ENCODE peak calls at places on chromosome 12, in ten cellular contexts. R is right cardiac atrium, U is fibroblast of lung, I is neural progenitor cell, H is adrenal gland, A is AG04450, C is H9, D is IMR-90, P is testis, O is body of pancreas. M is an unnamed sample.

GRCh38 chr12:54734196-54734950 is 86.2 kb upstream of the DCD start:
- DNase-seq in R (peak; percentile 28), U (no peak), I (no peak), H (no peak), A (no peak), C (no peak), D (no peak), P (no peak), O (peak; percentile 65), M (no peak)

GRCh38 chr12:77847665-77848431 is 17.2 kb downstream of the NAV3 start:
- DNase-seq in R (no peak), U (peak; percentile 85), I (no peak), H (no peak), A (peak; percentile 53), C (no peak), D (peak; percentile 82), P (no peak), O (no peak), M (peak; percentile 97)

GRCh38 chr12:131982041-131982440 is 32.3 kb downstream of the EP400 start:
- DNase-seq in R (no peak), U (no peak), I (no peak), H (no peak), A (no peak), C (no peak), D (no peak), P (peak; percentile 6), O (no peak), M (no peak)

GRCh38 chr12:70583251-70583650 is 54.0 kb downstream of the PTPRB start:
- DNase-seq in R (no peak), U (no peak), I (no peak), H (no peak), A (no peak), C (no peak), D (no peak), P (no peak), O (no peak), M (no peak)

GRCh38 chr12:75827061-75827460 is 204.5 kb downstream of the PHLDA1 start:
- DNase-seq in R (no peak), U (no peak), I (no peak), H (no peak), A (no peak), C (no peak), D (no peak), P (no peak), O (no peak), M (no peak)

GRCh38 chr12:9925746-9926393 is 6.3 kb downstream of the CLEC2A start:
- DNase-seq in R (no peak), U (peak; percentile 65), I (peak; percentile 75), H (no peak), A (peak; percentile 6), C (peak; percentile 76), D (peak; percentile 41), P (no peak), O (no peak), M (no peak)

GRCh38 chr12:124928095-124928911 is 13.9 kb upstream of the UBC start:
- DNase-seq in R (peak; percentile 82), U (peak; percentile 86), I (peak; percentile 31), H (peak; percentile 67), A (peak; percentile 95), C (peak; percentile 66), D (peak; percentile 91), P (peak; percentile 67), O (peak; percentile 90), M (peak; percentile 100)

GRCh38 chr12:6684609-6685008 is 4.6 kb downstream of the ZNF384 start:
- DNase-seq in R (no peak), U (peak; percentile 43), I (peak; percentile 78), H (no peak), A (no peak), C (no peak), D (peak; percentile 16), P (peak; percentile 40), O (no peak), M (no peak)

GRCh38 chr12:92753976-92754885 is 51.4 kb downstream of the PLEKHG7 start:
- DNase-seq in R (peak; percentile 23), U (peak; percentile 77), I (no peak), H (no peak), A (no peak), C (no peak), D (peak; percentile 15), P (no peak), O (no peak), M (no peak)

GRCh38 chr12:107304588-107305532 is 211.5 kb upstream of the CRY1 start:
- DNase-seq in R (no peak), U (no peak), I (no peak), H (no peak), A (no peak), C (no peak), D (no peak), P (no peak), O (no peak), M (no peak)

GRCh38 chr12:68018315-68018714 is 29.1 kb downstream of the IFNG-AS1 start:
- DNase-seq in R (no peak), U (no peak), I (no peak), H (no peak), A (no peak), C (no peak), D (no peak), P (no peak), O (no peak), M (no peak)

GRCh38 chr12:117525766-117526165 is 164.3 kb upstream of the NOS1 start:
- DNase-seq in R (no peak), U (no peak), I (no peak), H (no peak), A (no peak), C (no peak), D (no peak), P (no peak), O (no peak), M (no peak)

GRCh38 chr12:123289911-123290310 is 18.3 kb upstream of the CDK2AP1 start:
- DNase-seq in R (no peak), U (no peak), I (no peak), H (no peak), A (no peak), C (no peak), D (no peak), P (no peak), O (no peak), M (no peak)

GRCh38 chr12:112170376-112170775 is 45.0 kb downstream of the TRAFD1 start:
- DNase-seq in R (no peak), U (no peak), I (peak; percentile 41), H (no peak), A (no peak), C (no peak), D (no peak), P (no peak), O (no peak), M (no peak)

GRCh38 chr12:129110575-129110974 is 257.3 kb downstream of the GLT1D1 start:
- DNase-seq in R (no peak), U (no peak), I (no peak), H (no peak), A (no peak), C (no peak), D (no peak), P (no peak), O (no peak), M (no peak)
- H3K27ac ChIP-seq in R (no peak overlapping the region), U (no peak overlapping the region), I (no peak overlapping the region), H (no peak overlapping the region), A (no peak overlapping the region), C (no peak overlapping the region), D (no peak overlapping the region), P (no peak overlapping the region), O (no peak overlapping the region), M (no peak overlapping the region)

DNA sequence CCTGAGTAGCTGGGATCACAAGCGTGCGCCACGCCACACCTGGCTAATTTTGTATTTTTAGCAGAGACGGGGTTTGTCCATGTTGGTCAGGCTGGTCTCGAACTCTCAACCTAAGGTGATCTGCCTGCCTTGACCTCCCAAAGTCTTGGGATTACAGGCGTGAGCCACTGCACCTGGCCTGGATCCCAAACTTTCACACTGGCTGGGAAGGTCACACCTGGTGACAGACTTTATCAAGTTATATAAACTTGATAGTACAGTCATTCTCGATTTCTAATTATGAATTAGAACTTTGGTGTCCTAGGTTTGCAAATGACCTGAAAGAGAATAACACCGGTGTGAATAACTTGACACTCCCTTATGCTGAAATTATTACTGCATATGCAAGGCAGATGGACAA is 6.0 kb downstream of the PLBD1 start:
- DNase-seq in R (no peak), U (no peak), I (no peak), H (no peak), A (no peak), C (no peak), D (no peak), P (no peak), O (peak; percentile 86), M (no peak)
- H3K27ac ChIP-seq in R (no peak overlapping the region), U (no peak overlapping the region), I (no peak overlapping the region), H (no peak overlapping the region), A (no peak overlapping the region), C (no peak overlapping the region), D (no peak overlapping the region), P (no peak overlapping the region), O (peak overlapping the region; percentile 72), M (no peak overlapping the region)

DNA sequence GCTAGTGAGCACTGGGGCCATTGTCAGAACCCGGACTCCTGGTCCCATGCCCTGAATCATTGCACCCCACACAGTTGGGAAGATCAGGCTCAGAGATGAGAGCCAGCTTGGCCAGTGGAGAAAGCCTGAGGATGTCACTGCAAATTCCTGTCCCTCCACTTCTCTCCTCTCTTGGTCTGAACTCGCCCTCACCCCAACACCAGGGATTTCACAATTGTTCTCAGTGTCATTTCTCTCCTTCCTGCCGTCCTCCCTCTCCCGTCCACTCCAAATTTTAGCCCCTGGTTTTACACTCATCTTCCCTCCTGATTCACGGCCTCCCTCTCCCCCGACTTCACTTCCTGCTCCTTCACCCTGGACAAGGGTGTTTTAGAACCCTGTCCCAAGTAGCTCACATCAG is 11.1 kb downstream of the KRT75 start:
- DNase-seq in R (no peak), U (no peak), I (no peak), H (no peak), A (no peak), C (no peak), D (no peak), P (no peak), O (no peak), M (no peak)
- H3K27ac ChIP-seq in R (no peak overlapping the region), U (no peak overlapping the region), I (no peak overlapping the region), H (peak overlapping the region; percentile 77), A (no peak overlapping the region), C (no peak overlapping the region), D (no peak overlapping the region), P (no peak overlapping the region), O (no peak overlapping the region), M (no peak overlapping the region)

GRCh38 chr12:46547421-46548340 is 175.1 kb upstream of the SLC38A2 start:
- DNase-seq in R (no peak), U (no peak), I (no peak), H (no peak), A (no peak), C (no peak), D (no peak), P (no peak), O (no peak), M (peak; percentile 96)

GRCh38 chr12:46546634-46547273 is 174.2 kb upstream of the SLC38A2 start:
- DNase-seq in R (no peak), U (peak; percentile 29), I (no peak), H (no peak), A (no peak), C (no peak), D (peak; percentile 80), P (no peak), O (no peak), M (peak; percentile 59)

GRCh38 chr12:46550266-46550879 is 177.8 kb upstream of the SLC38A2 start:
- DNase-seq in R (no peak), U (no peak), I (no peak), H (no peak), A (no peak), C (no peak), D (no peak), P (no peak), O (no peak), M (no peak)

GRCh38 chr12:46553266-46553665 is 180.7 kb upstream of the SLC38A2 start:
- DNase-seq in R (no peak), U (peak; percentile 76), I (no peak), H (no peak), A (no peak), C (no peak), D (peak; percentile 84), P (no peak), O (no peak), M (peak; percentile 81)

GRCh38 chr12:46549527-46550265 is 177.1 kb upstream of the SLC38A2 start:
- DNase-seq in R (no peak), U (peak; percentile 96), I (no peak), H (no peak), A (peak; percentile 84), C (no peak), D (peak; percentile 97), P (no peak), O (no peak), M (peak; percentile 96)
- H3K27ac ChIP-seq in R (no peak overlapping the region), U (peak overlapping the region; percentile 90), I (no peak overlapping the region), H (no peak overlapping the region), A (peak overlapping the region; percentile 95), C (no peak overlapping the region), D (peak overlapping the region; percentile 87), P (no peak overlapping the region), O (no peak overlapping the region), M (peak overlapping the region; percentile 98)